ENCODE peak calls at places on chromosomes 7 and 10, in eight cellular contexts. G is NCI-H345; W is NCI-H748 treated with DMSO at 0.1 percent for 48 hours; S is CD4-positive, alpha-beta T cell; E is NCI-H1092; X is COR-L47; M is posterior cingulate gyrus; A is activated CD8-positive, alpha-beta memory T cell treated with anti-CD3 and anti-CD28 coated beads for 4 hours. T is an unnamed sample.
A peak's percentile ranks its signal among the peaks of the same experiment; 100 is the strongest.

GRCh38 chr7:151386301-151387160 is 23.3 kb downstream of the WDR86 start:
- DNase-seq in A (no peak), E (no peak), W (no peak), S (no peak), M (peak; percentile 61), G (no peak), X (no peak), T (no peak)

GRCh38 chr10:100528123-100528884 is 1.4 kb downstream of the NDUFB8 start:
- DNase-seq in M (no peak), X (no peak), W (no peak), A (no peak), S (no peak), E (no peak), G (no peak), T (no peak)

GRCh38 chr10:31359979-31360378 is 41.0 kb downstream of the ZEB1 start:
- DNase-seq in W (peak; percentile 49), M (no peak), A (no peak), E (no peak), X (no peak), G (peak; percentile 65), S (no peak), T (no peak)

GRCh38 chr7:36600869-36601530 is 123.3 kb downstream of the AOAH start:
- DNase-seq in W (no peak), A (no peak), G (no peak), E (no peak), X (no peak), S (no peak), M (no peak), T (no peak)

GRCh38 chr10:3881622-3882021 is 96.6 kb upstream of the KLF6 start:
- DNase-seq in X (no peak), W (no peak), M (no peak), E (no peak), S (no peak), G (no peak), A (no peak), T (no peak)

GRCh38 chr7:93194368-93194767 is 31.9 kb downstream of the HEPACAM2 start:
- DNase-seq in E (no peak), S (no peak), W (no peak), G (no peak), X (no peak), A (no peak), M (no peak), T (no peak)

GRCh38 chr10:106107711-106108110 is 1056.8 kb downstream of the SORCS1 start:
- DNase-seq in E (no peak), A (no peak), X (no peak), G (no peak), W (no peak), S (no peak), M (no peak), T (no peak)

GRCh38 chr7:143210541-143210940 is 11.3 kb upstream of the TAS2R40 start:
- DNase-seq in A (no peak), W (no peak), S (no peak), M (no peak), G (no peak), X (no peak), E (no peak), T (no peak)

GRCh38 chr7:123748171-123748733 is 551 bp downstream of the WASL start:
- DNase-seq in X (no peak), W (no peak), A (no peak), E (peak; percentile 19), G (peak; percentile 25), M (peak; percentile 79), S (peak; percentile 31), T (peak; percentile 30)

GRCh38 chr10:48760983-48761382 is 76.3 kb downstream of the WDFY4 start:
- DNase-seq in G (peak; percentile 38), X (no peak), E (no peak), A (no peak), W (no peak), M (no peak), S (no peak), T (no peak)

GRCh38 chr7:153381275-153382119 is 621.9 kb downstream of the ACTR3B start:
- DNase-seq in W (no peak), M (peak; percentile 86), E (peak; percentile 58), S (no peak), A (no peak), X (no peak), G (peak; percentile 23), T (peak; percentile 48)

GRCh38 chr10:23338886-23339285 is 5.7 kb downstream of the C10orf67 start:
- DNase-seq in G (no peak), W (no peak), A (no peak), M (no peak), X (no peak), E (no peak), S (no peak), T (no peak)

GRCh38 chr10:103646304-103646703 is 152.8 kb downstream of the NEURL1 start:
- DNase-seq in M (no peak), S (no peak), G (no peak), A (no peak), W (no peak), X (no peak), E (no peak), T (no peak)

GRCh38 chr10:15518256-15518655 is 147.2 kb upstream of the FAM171A1 start:
- DNase-seq in A (no peak), E (no peak), W (no peak), X (no peak), G (no peak), M (no peak), S (no peak), T (no peak)

GRCh38 chr7:101906291-101907260 is 89.2 kb downstream of the CUX1 start:
- DNase-seq in E (no peak), G (no peak), M (peak; percentile 46), S (no peak), A (no peak), W (no peak), X (no peak), T (no peak)

GRCh38 chr7:83324596-83324995 is 161.9 kb upstream of the PCLO start:
- DNase-seq in A (no peak), S (no peak), W (no peak), M (no peak), X (no peak), E (no peak), G (no peak), T (no peak)

GRCh38 chr7:91759205-91759863 is 121.2 kb downstream of the MTERF1 start:
- DNase-seq in M (no peak), A (no peak), E (no peak), X (no peak), G (no peak), W (peak; percentile 1), S (no peak), T (no peak)

GRCh38 chr7:64558781-64559180 is 4.1 kb downstream of the ZNF680 start:
- DNase-seq in S (no peak), E (no peak), M (no peak), W (no peak), G (no peak), A (no peak), X (no peak), T (no peak)

GRCh38 chr10:123642293-123642692 is 23.9 kb upstream of the GPR26 start:
- DNase-seq in E (no peak), S (no peak), W (no peak), M (no peak), G (peak; percentile 17), A (no peak), X (peak; percentile 31), T (no peak)

GRCh38 chr7:40965745-40966144 is 737.1 kb downstream of the INHBA start:
- DNase-seq in X (no peak), A (no peak), G (no peak), S (no peak), M (no peak), E (no peak), W (no peak), T (no peak)